ENCODE peak calls at places on chromosomes 3 and 15, in five cellular contexts. W is fibroblast of lung; U is cardiac muscle cell; C is CD8-positive, alpha-beta T cell; P is BE2C. H is an unnamed sample.

GRCh38 chr3:139534444-139534812 is 5.1 kb downstream of the RBP1 start:
- DNase-seq in W (peak), U (no peak), C (no peak), P (peak), H (peak)

GRCh38 chr15:99970891-99971330 is 237.7 kb upstream of the LYSMD4 start:
- DNase-seq in W (no peak), U (no peak), C (no peak), P (no peak), H (no peak)

GRCh38 chr15:101391431-101391830 is 96.4 kb upstream of the SNRPA1 start:
- DNase-seq in W (no peak), U (no peak), C (no peak), P (no peak), H (no peak)

GRCh38 chr15:79130535-79131130 is 40.1 kb upstream of the RASGRF1 start:
- DNase-seq in W (no peak), U (no peak), C (no peak), P (peak), H (no peak)

GRCh38 chr15:23038741-23039150 is 623 bp downstream of the TUBGCP5 start:
- DNase-seq in W (peak), U (no peak), C (peak), P (no peak), H (peak)

GRCh38 chr3:100175637-100176250 is 61.4 kb upstream of the FILIP1L start:
- DNase-seq in W (no peak), U (no peak), C (no peak), P (no peak), H (no peak)

GRCh38 chr3:186021673-186022362 is 84.0 kb upstream of the TRA2B start:
- DNase-seq in W (peak), U (no peak), C (no peak), P (no peak), H (peak)

GRCh38 chr3:131231710-131232348 is 149.7 kb upstream of the NUDT16 start:
- DNase-seq in W (peak), U (no peak), C (no peak), P (no peak), H (peak)

GRCh38 chr3:193693774-193694173 is 100.8 kb downstream of the OPA1 start:
- DNase-seq in W (no peak), U (no peak), C (peak), P (no peak), H (no peak)

GRCh38 chr3:62414786-62415185 is 41.4 kb upstream of the FEZF2 start:
- DNase-seq in W (no peak), U (no peak), C (no peak), P (no peak), H (no peak)

GRCh38 chr3:184428561-184429175 is 48.8 kb downstream of the CHRD start:
- DNase-seq in W (no peak), U (no peak), C (no peak), P (no peak), H (no peak)

GRCh38 chr3:156750874-156751245 is 75.3 kb upstream of the LEKR1 start:
- DNase-seq in W (peak), U (peak), C (no peak), P (no peak), H (peak)

GRCh38 chr15:25422021-25422420 is 16.8 kb downstream of the UBE3A start:
- DNase-seq in W (peak), U (no peak), C (no peak), P (peak), H (no peak)

GRCh38 chr3:54067060-54067459 is 55.3 kb upstream of the CACNA2D3 start:
- DNase-seq in W (no peak), U (no peak), C (no peak), P (no peak), H (no peak)

GRCh38 chr15:84813435-84813834 is 3.7 kb upstream of the ALPK3 start:
- DNase-seq in W (no peak), U (no peak), C (no peak), P (no peak), H (no peak)

GRCh38 chr3:111803123-111803593 is 55.9 kb upstream of the PHLDB2 start:
- DNase-seq in W (peak), U (peak), C (no peak), P (no peak), H (peak)

GRCh38 chr15:78715439-78715838 is 74.4 kb upstream of the CHRNB4 start:
- DNase-seq in W (no peak), U (no peak), C (no peak), P (no peak), H (no peak)

GRCh38 chr3:189269356-189269755 is 97.6 kb downstream of the TPRG1 start:
- DNase-seq in W (no peak), U (no peak), C (no peak), P (no peak), H (no peak)

GRCh38 chr3:182920515-182921084 is 59.7 kb downstream of the DCUN1D1 start:
- DNase-seq in W (peak), U (peak), C (no peak), P (peak), H (no peak)

GRCh38 chr15:31042731-31043130 is 51.3 kb upstream of the MTMR10 start:
- DNase-seq in W (no peak), U (peak), C (no peak), P (no peak), H (no peak)

GRCh38 chr3:170467007-170467406 is 48.3 kb downstream of the CLDN11 start:
- DNase-seq in W (no peak), U (no peak), C (no peak), P (no peak), H (no peak)

GRCh38 chr15:90413411-90414379 is 25.7 kb downstream of the IQGAP1 start:
- DNase-seq in W (peak), U (no peak), C (no peak), P (no peak), H (peak)

GRCh38 chr3:111438283-111438682 is 103.7 kb upstream of the CD96 start:
- DNase-seq in W (no peak), U (no peak), C (no peak), P (no peak), H (no peak)

GRCh38 chr3:46632792-46633191 is 20.5 kb downstream of the FAM240A start:
- DNase-seq in W (peak), U (no peak), C (no peak), P (no peak), H (peak)

GRCh38 chr3:195440379-195440778 is 2.4 kb downstream of the ACAP2 start:
- DNase-seq in W (no peak), U (no peak), C (no peak), P (no peak), H (no peak)

GRCh38 chr15:91821458-91821857 is 32.0 kb upstream of the SLCO3A1 start:
- DNase-seq in W (no peak), U (no peak), C (no peak), P (no peak), H (no peak)

GRCh38 chr15:36938764-36939163 is 161.6 kb downstream of the MEIS2 start:
- DNase-seq in W (no peak), U (no peak), C (no peak), P (no peak), H (no peak)

GRCh38 chr15:96125681-96126080 is 204.8 kb upstream of the NR2F2 start:
- DNase-seq in W (peak), U (no peak), C (no peak), P (no peak), H (peak)

GRCh38 chr3:65439641-65440040 is 599.1 kb downstream of the MAGI1 start:
- DNase-seq in W (peak), U (peak), C (no peak), P (peak), H (peak)

GRCh38 chr3:14214764-14215163 is 36.1 kb downstream of the LSM3 start:
- DNase-seq in W (no peak), U (no peak), C (no peak), P (no peak), H (no peak)

GRCh38 chr3:134466366-134466765 is 19.4 kb downstream of the ANAPC13 start:
- DNase-seq in W (no peak), U (no peak), C (no peak), P (no peak), H (no peak)

GRCh38 chr15:79283252-79284048 is 928 bp downstream of the ANKRD34C start:
- DNase-seq in W (peak), U (peak), C (peak), P (peak), H (peak)

GRCh38 chr3:20682573-20682972 is 496.6 kb upstream of the SGO1 start:
- DNase-seq in W (no peak), U (no peak), C (no peak), P (no peak), H (peak)

GRCh38 chr15:39756806-39757522 is 25.7 kb downstream of the FSIP1 start:
- DNase-seq in W (peak), U (peak), C (no peak), P (peak), H (peak)

GRCh38 chr15:52802110-52802509 is 12.0 kb upstream of the ONECUT1 start:
- DNase-seq in W (no peak), U (no peak), C (no peak), P (no peak), H (no peak)

GRCh38 chr3:43285644-43286043 is 696 bp upstream of the SNRK start:
- DNase-seq in W (no peak), U (no peak), C (no peak), P (no peak), H (no peak)

GRCh38 chr15:23687143-23687470 is at the start of gene NDN:
- DNase-seq in W (peak), U (peak), C (no peak), P (peak), H (peak)

GRCh38 chr3:52083556-52084087 is 27.3 kb upstream of the DUSP7 start:
- DNase-seq in W (no peak), U (no peak), C (no peak), P (no peak), H (no peak)

GRCh38 chr3:71309886-71310285 is 273.6 kb downstream of the FOXP1 start:
- DNase-seq in W (no peak), U (no peak), C (no peak), P (no peak), H (peak)

GRCh38 chr15:69074011-69074842 is 59.7 kb downstream of the NOX5 start:
- DNase-seq in W (peak), U (peak), C (no peak), P (peak), H (peak)
- H3K4me3 ChIP-seq in W (peak), U (peak), C (no peak), P (peak), H (peak)

GRCh38 chr3:9769426-9770275 is at the start of gene CAMK1:
- DNase-seq in W (peak), U (peak), C (peak), P (peak), H (peak)
- TF ChIP-seq CTCF in W (no peak), U (no peak), C (no peak), P (no peak), H (no peak)

GRCh38 chr3:64343692-64344440 is 118.6 kb upstream of the PRICKLE2 start:
- DNase-seq in W (no peak), U (no peak), C (no peak), P (no peak), H (peak)

GRCh38 chr3:64342940-64343691 is 117.8 kb upstream of the PRICKLE2 start:
- DNase-seq in W (peak), U (no peak), C (no peak), P (no peak), H (peak)

GRCh38 chr3:64345351-64345750 is 120.1 kb upstream of the PRICKLE2 start:
- DNase-seq in W (peak), U (no peak), C (no peak), P (no peak), H (peak)

GRCh38 chr3:64341355-64341754 is 116.1 kb upstream of the PRICKLE2 start:
- DNase-seq in W (no peak), U (no peak), C (no peak), P (no peak), H (peak)

GRCh38 chr3:64344721-64345207 is 119.5 kb upstream of the PRICKLE2 start:
- DNase-seq in W (peak), U (peak), C (no peak), P (no peak), H (peak)
- H3K4me3 ChIP-seq in W (no peak), U (no peak), C (no peak), P (no peak), H (no peak)

DNA sequence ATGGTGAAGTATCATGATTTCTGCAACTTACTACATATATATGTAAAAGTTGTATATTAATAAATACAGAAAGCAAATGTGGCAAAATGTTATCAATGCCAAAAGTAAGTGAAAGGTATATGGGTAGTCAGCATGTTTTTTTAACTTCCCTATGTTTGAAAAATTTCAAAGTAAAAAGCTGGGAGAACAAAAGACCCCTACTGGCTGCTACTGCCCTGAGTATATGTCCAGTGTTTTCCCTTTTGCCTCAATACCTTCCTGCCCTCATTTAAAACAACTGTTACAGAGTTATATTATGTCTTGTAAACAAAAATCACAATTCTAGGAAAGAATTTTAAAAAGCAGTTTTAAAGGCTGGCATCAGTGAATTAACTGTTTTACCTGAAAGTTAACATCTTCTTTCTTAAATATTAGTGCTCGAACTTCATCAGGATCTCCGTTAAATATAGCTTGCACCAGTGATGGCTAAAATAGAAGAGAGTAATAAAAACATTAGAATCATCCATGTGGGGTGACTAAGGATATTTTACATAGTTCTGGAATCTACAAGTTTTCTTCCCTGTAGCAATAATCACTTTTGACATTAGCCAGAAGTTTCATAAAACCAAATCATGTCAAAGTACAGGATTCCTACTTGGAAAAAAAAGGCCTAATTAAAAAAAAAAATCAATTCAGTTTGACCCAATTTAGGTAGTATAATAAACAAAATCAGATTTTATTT is 2.8 kb downstream of the ANKRD28 start:
- DNase-seq in W (peak), U (no peak), C (no peak), P (no peak), H (peak)
- TF ChIP-seq CTCF in W (peak), U (peak), C (no peak), P (no peak), H (peak)

GRCh38 chr3:50203113-50203852 is 1.8 kb upstream of the SLC38A3 start:
- DNase-seq in W (no peak), U (no peak), C (no peak), P (no peak), H (no peak)

GRCh38 chr3:50205719-50206276 is 727 bp downstream of the SLC38A3 start:
- DNase-seq in W (no peak), U (peak), C (peak), P (no peak), H (peak)

GRCh38 chr3:50202353-50203112 is 2.5 kb upstream of the SLC38A3 start:
- DNase-seq in W (no peak), U (no peak), C (no peak), P (no peak), H (no peak)

GRCh38 chr3:50204804-50205718 is at the start of gene SLC38A3:
- DNase-seq in W (no peak), U (peak), C (peak), P (peak), H (no peak)

GRCh38 chr3:50204052-50204803 is 843 bp upstream of the SLC38A3 start:
- DNase-seq in W (no peak), U (no peak), C (peak), P (no peak), H (no peak)
- H3K4me3 ChIP-seq in W (no peak), U (no peak), C (no peak), P (no peak), H (no peak)

DNA sequence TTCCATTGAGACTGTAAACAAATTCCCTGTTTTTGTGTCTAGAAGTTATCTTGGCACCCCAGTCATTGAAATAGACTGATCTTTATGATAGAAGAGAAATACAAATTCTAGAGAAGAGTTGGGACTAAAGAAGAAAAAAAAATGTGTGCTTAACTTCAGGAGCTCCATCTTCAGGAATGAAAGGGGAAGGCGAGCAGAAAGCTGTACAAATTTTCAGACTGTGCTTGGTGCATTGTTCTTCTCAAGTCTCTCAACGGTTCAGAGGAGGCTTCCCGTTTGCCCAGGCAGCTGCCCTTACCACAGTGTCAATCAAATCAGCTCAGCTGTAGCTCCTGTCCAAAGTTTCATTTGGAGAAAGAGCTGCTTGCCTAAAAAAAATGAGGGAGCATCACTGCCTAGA is 41.7 kb downstream of the OXSM start:
- DNase-seq in W (peak), U (peak), C (no peak), P (no peak), H (peak)
- TF ChIP-seq CTCF in W (peak), U (peak), C (no peak), P (no peak), H (peak)

DNA sequence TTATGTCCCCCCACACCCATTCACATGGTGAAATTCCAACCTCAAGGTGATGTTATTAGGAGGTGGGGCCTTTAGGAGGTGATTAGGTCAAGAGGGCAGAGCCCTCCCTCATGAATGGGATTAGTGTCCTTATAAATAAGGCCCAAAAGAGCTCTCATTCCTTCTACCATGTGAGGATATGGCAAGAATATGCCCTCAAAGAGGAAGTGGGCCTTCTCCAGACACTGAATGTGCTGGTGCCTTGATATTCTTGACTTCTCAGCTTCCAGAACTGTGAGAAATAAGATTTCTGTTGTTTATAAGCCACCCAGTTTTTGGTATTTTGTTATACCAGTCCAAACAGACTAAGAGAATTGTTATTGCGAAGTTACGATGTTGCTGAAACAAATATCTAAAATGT is 94.4 kb downstream of the ANKRD28 start:
- DNase-seq in W (no peak), U (no peak), C (no peak), P (no peak), H (no peak)
- H3K4me3 ChIP-seq in W (no peak), U (no peak), C (no peak), P (no peak), H (no peak)

GRCh38 chr3:42118762-42119361 is 27.7 kb downstream of the TRAK1 start:
- DNase-seq in W (peak), U (peak), C (no peak), P (peak), H (peak)
- TF ChIP-seq CTCF in W (peak), U (peak), C (no peak), P (peak), H (peak)

GRCh38 chr3:119809249-119810017 is 27.5 kb downstream of the NR1I2 start:
- DNase-seq in W (no peak), U (no peak), C (no peak), P (no peak), H (no peak)
- H3K4me3 ChIP-seq in W (peak), U (peak), C (peak), P (no peak), H (peak)

DNA sequence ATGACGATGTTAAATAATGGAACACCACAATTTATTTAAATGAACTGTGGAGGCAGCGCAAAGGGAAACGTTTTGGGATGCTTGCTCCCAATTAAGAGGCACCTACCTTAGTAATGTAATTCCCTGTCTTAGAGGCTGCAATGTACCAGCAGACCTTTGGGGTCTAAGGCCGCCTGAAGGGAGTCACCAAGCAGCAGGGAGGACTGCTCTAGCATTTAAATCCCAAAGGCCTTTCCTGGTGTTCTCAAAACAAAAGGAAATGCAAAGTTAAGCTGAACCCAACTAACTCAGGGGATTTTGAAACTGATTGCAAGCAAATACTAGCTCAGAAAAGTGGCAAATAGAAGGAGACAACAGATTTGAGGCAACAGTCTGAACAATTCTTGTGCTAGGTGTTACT is 510.8 kb downstream of the GABRG3 start:
- DNase-seq in W (no peak), U (no peak), C (no peak), P (no peak), H (no peak)
- TF ChIP-seq CTCF in W (no peak), U (no peak), C (no peak), P (no peak), H (no peak)